ENCODE peak calls at places on chromosomes 3 and 15, in five cellular contexts. N is CD4-positive, alpha-beta T cell; T is GM12878; R is lung; Z is fibroblast of lung. K is an unnamed sample.

GRCh38 chr15:59349715-59350420 is 22.8 kb downstream of the MYO1E start:
- DNase-seq in R (peak), Z (peak), N (no peak), T (no peak), K (peak)

GRCh38 chr3:176739169-176739568 is 458.1 kb downstream of the TBL1XR1 start:
- DNase-seq in T (no peak), R (no peak), Z (peak), N (no peak), K (no peak)

GRCh38 chr3:55332191-55332590 is 154.9 kb downstream of the WNT5A start:
- DNase-seq in Z (no peak), R (no peak), T (no peak), N (no peak), K (no peak)

GRCh38 chr15:77179541-77179998 is 108.7 kb upstream of the TSPAN3 start:
- DNase-seq in N (no peak), T (peak), Z (no peak), R (no peak), K (no peak)

GRCh38 chr3:9944271-9944670 is 7.9 kb downstream of the PRRT3 start:
- DNase-seq in T (no peak), Z (no peak), N (no peak), R (no peak), K (no peak)

GRCh38 chr3:23183731-23184130 is 19.4 kb upstream of the UBE2E2 start:
- DNase-seq in T (no peak), N (no peak), Z (peak), R (peak), K (no peak)

GRCh38 chr3:52093751-52094525 is 37.6 kb upstream of the DUSP7 start:
- DNase-seq in N (no peak), Z (peak), T (no peak), R (no peak), K (no peak)

GRCh38 chr3:113690482-113690881 is 6.0 kb downstream of the USF3 start:
- DNase-seq in N (no peak), T (no peak), R (no peak), Z (no peak), K (no peak)

GRCh38 chr3:113304856-113305540 is 93.6 kb downstream of the BOC start:
- DNase-seq in Z (no peak), R (no peak), N (no peak), T (no peak), K (no peak)

GRCh38 chr3:141255864-141256263 is 24.2 kb downstream of the PXYLP1 start:
- DNase-seq in N (peak), T (no peak), Z (no peak), R (no peak), K (no peak)

GRCh38 chr3:72976182-72976825 is 20.3 kb upstream of the PPP4R2 start:
- DNase-seq in N (no peak), R (no peak), T (no peak), Z (peak), K (no peak)

GRCh38 chr3:109784852-109785631 is 447.7 kb upstream of the DPPA4 start:
- DNase-seq in N (no peak), T (no peak), Z (no peak), R (no peak), K (no peak)

GRCh38 chr15:76059320-76060097 is at the start of gene TMEM266:
- DNase-seq in Z (peak), T (no peak), N (peak), R (no peak), K (no peak)

GRCh38 chr3:31858439-31858838 is 122.6 kb downstream of the OSBPL10 start:
- DNase-seq in Z (no peak), T (no peak), R (no peak), N (no peak), K (no peak)

GRCh38 chr15:67050522-67051087 is 14.8 kb upstream of the SMAD3 start:
- DNase-seq in T (no peak), R (no peak), Z (no peak), N (no peak), K (no peak)

GRCh38 chr3:19267040-19267439 is 118.7 kb downstream of the KCNH8 start:
- DNase-seq in N (no peak), T (no peak), Z (no peak), R (no peak), K (no peak)

GRCh38 chr3:120355486-120355885 is 6.3 kb upstream of the LRRC58 start:
- DNase-seq in Z (no peak), N (no peak), R (no peak), T (no peak), K (no peak)

GRCh38 chr3:23629181-23629893 is 176.4 kb upstream of the UBE2E1 start:
- DNase-seq in Z (peak), R (no peak), T (no peak), N (no peak), K (no peak)

GRCh38 chr3:105647047-105647446 is 221.8 kb downstream of the CBLB start:
- DNase-seq in Z (peak), R (no peak), N (no peak), T (no peak), K (peak)

GRCh38 chr3:78741066-78741645 is 1026.6 kb downstream of the ROBO1 start:
- DNase-seq in Z (no peak), T (no peak), N (no peak), R (no peak), K (no peak)

GRCh38 chr15:39579487-39580116 is 1.3 kb upstream of the THBS1 start:
- DNase-seq in T (no peak), R (peak), N (no peak), Z (peak), K (peak)

GRCh38 chr3:157632081-157632480 is 128.9 kb upstream of the VEPH1 start:
- DNase-seq in R (no peak), N (no peak), Z (no peak), T (no peak), K (no peak)

GRCh38 chr3:133883657-133884546 is 11.8 kb downstream of the RAB6B start:
- DNase-seq in N (no peak), Z (no peak), T (no peak), R (no peak), K (no peak)

GRCh38 chr3:43286886-43287301 is 554 bp downstream of the SNRK start:
- DNase-seq in N (peak), T (no peak), R (no peak), Z (peak), K (no peak)

GRCh38 chr3:188219147-188219546 is 65.2 kb downstream of the LPP start:
- DNase-seq in T (no peak), N (no peak), R (no peak), Z (no peak), K (no peak)

GRCh38 chr3:188218571-188218970 is 64.6 kb downstream of the LPP start:
- DNase-seq in N (no peak), T (no peak), Z (no peak), R (no peak), K (no peak)

GRCh38 chr3:188217011-188217463 is 63.1 kb downstream of the LPP start:
- DNase-seq in N (no peak), R (peak), T (no peak), Z (no peak), K (no peak)

GRCh38 chr3:188220097-188220788 is 66.3 kb downstream of the LPP start:
- DNase-seq in N (no peak), R (no peak), Z (peak), T (no peak), K (no peak)

DNA sequence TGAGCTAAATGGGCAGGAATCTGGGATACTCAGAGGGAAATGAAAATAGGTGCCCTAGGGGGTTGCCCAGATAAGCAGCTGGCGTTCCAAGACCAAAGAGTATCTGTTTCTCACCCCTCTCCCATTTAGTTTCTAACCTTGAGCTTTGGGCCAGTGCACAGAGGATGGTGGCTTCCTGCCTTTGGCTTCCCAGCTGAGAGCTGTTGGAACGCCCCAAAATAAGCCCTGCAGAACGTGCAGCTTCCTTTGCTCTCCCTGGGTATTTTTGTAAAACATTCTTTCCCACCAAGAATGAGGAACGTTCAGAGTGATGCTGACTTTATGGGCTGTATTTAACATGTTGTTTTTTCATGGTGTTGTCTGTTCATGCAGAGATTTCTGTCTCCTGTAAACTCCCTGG is 63.7 kb downstream of the LPP start:
- DNase-seq in R (no peak), Z (no peak), N (no peak), T (no peak), K (no peak)
- H3K27ac ChIP-seq in R (peak), Z (no peak), N (no peak), T (no peak), K (no peak)

GRCh38 chr3:194313642-194314430 is 37.3 kb downstream of the CPN2 start:
- DNase-seq in N (no peak), R (no peak), Z (peak), T (no peak), K (no peak)
- TF ChIP-seq CTCF in N (no peak), R (no peak), Z (no peak), T (no peak), K (no peak)

GRCh38 chr3:183517656-183518055 is 37.9 kb downstream of the KLHL6 start:
- DNase-seq in T (no peak), Z (no peak), R (no peak), N (no peak), K (no peak)
- H3K27ac ChIP-seq in T (no peak), Z (no peak), R (no peak), N (peak), K (no peak)

GRCh38 chr15:30030350-30030749 is 52.4 kb upstream of the GOLGA8J start:
- DNase-seq in R (no peak), T (no peak), N (no peak), Z (no peak), K (no peak)
- TF ChIP-seq CTCF in R (no peak), T (no peak), N (no peak), Z (no peak), K (no peak)